ENCODE peak calls at places on chromosome 18, in seven cellular contexts. F, L, V, R, I, Z and X are unnamed samples.
A peak's percentile ranks its signal among the peaks of the same experiment; 100 is the strongest.

GRCh38 chr18:48791636-48792105 is 159.1 kb downstream of the SMAD7 start:
- DNase-seq in F (no peak), L (no peak), V (peak; percentile 82), R (no peak), I (no peak), Z (no peak), X (no peak)

GRCh38 chr18:58363767-58364540 is 264.9 kb downstream of the ALPK2 start:
- DNase-seq in F (no peak), L (no peak), V (no peak), R (no peak), I (no peak), Z (no peak), X (peak; percentile 44)

GRCh38 chr18:21359746-21360145 is 117.7 kb downstream of the GREB1L start:
- DNase-seq in F (no peak), L (no peak), V (no peak), R (no peak), I (no peak), Z (no peak), X (no peak)

GRCh38 chr18:56641714-56642331 is 3.4 kb upstream of the TXNL1 start:
- DNase-seq in F (no peak), L (no peak), V (peak; percentile 35), R (no peak), I (no peak), Z (no peak), X (peak; percentile 40)

GRCh38 chr18:5237083-5237722 is 40.1 kb upstream of the AKAIN1 start:
- DNase-seq in F (no peak), L (no peak), V (peak; percentile 29), R (no peak), I (no peak), Z (peak; percentile 19), X (no peak)

GRCh38 chr18:43034683-43035500 is 80.6 kb downstream of the RIT2 start:
- DNase-seq in F (no peak), L (no peak), V (no peak), R (no peak), I (no peak), Z (no peak), X (no peak)

GRCh38 chr18:43661570-43661969 is 384.3 kb upstream of the SYT4 start:
- DNase-seq in F (no peak), L (no peak), V (no peak), R (no peak), I (no peak), Z (peak; percentile 16), X (peak; percentile 66)

GRCh38 chr18:24398515-24398914 is 891 bp upstream of the OSBPL1A start:
- DNase-seq in F (no peak), L (no peak), V (no peak), R (no peak), I (peak; percentile 70), Z (no peak), X (peak; percentile 50)

GRCh38 chr18:56495884-56496283 is 142.5 kb downstream of the TXNL1 start:
- DNase-seq in F (no peak), L (no peak), V (no peak), R (no peak), I (no peak), Z (no peak), X (no peak)

GRCh38 chr18:71450258-71450657 is 1093.9 kb downstream of the CBLN2 start:
- DNase-seq in F (no peak), L (no peak), V (no peak), R (no peak), I (no peak), Z (no peak), X (no peak)

GRCh38 chr18:75209952-75210261 is 690 bp upstream of the TSHZ1 start:
- DNase-seq in F (no peak), L (no peak), V (no peak), R (no peak), I (no peak), Z (peak; percentile 22), X (no peak)

GRCh38 chr18:8889479-8889878 is 184.1 kb downstream of the MTCL1 start:
- DNase-seq in F (no peak), L (no peak), V (no peak), R (no peak), I (no peak), Z (no peak), X (no peak)

GRCh38 chr18:31206787-31207381 is 44.2 kb upstream of the DSC1 start:
- DNase-seq in F (peak; percentile 39), L (peak; percentile 81), V (peak; percentile 57), R (no peak), I (peak; percentile 73), Z (no peak), X (peak; percentile 76)

GRCh38 chr18:57542801-57543427 is 43.6 kb downstream of the FECH start:
- DNase-seq in F (no peak), L (no peak), V (peak; percentile 57), R (no peak), I (no peak), Z (no peak), X (no peak)

GRCh38 chr18:3264362-3264761 is 2.4 kb downstream of the MYL12B start:
- DNase-seq in F (no peak), L (no peak), V (no peak), R (no peak), I (no peak), Z (no peak), X (no peak)
- H3K4me1 ChIP-seq in F (peaks cover 80% of the 10 kb centered on the region), L (peaks cover 79% of the 10 kb centered on the region), V (peaks cover 61% of the 10 kb centered on the region), R (peaks cover 81% of the 10 kb centered on the region), I (peaks cover 53% of the 10 kb centered on the region), Z (peaks cover 70% of the 10 kb centered on the region), X (peaks cover 64% of the 10 kb centered on the region)

GRCh38 chr18:46333371-46334199 is 229.4 kb downstream of the HAUS1 start:
- DNase-seq in F (peak; percentile 64), L (no peak), V (no peak), R (no peak), I (peak; percentile 45), Z (no peak), X (peak; percentile 52)

GRCh38 chr18:46334200-46334553 is 230.0 kb downstream of the HAUS1 start:
- DNase-seq in F (no peak), L (no peak), V (no peak), R (no peak), I (peak; percentile 22), Z (no peak), X (no peak)

GRCh38 chr18:46336278-46337205 is 232.4 kb downstream of the HAUS1 start:
- DNase-seq in F (no peak), L (no peak), V (no peak), R (no peak), I (peak; percentile 15), Z (no peak), X (no peak)

GRCh38 chr18:46337206-46337710 is 233.1 kb downstream of the HAUS1 start:
- DNase-seq in F (no peak), L (no peak), V (no peak), R (no peak), I (no peak), Z (no peak), X (no peak)

GRCh38 chr18:46335551-46336059 is 231.4 kb downstream of the HAUS1 start:
- DNase-seq in F (no peak), L (no peak), V (no peak), R (no peak), I (peak; percentile 27), Z (no peak), X (no peak)
- H3K4me1 ChIP-seq in F (peaks cover 46% of the 10 kb centered on the region), L (peaks cover 23% of the 10 kb centered on the region), V (no peaks in the 10 kb centered on the region), R (peaks cover 48% of the 10 kb centered on the region), I (peaks cover 19% of the 10 kb centered on the region), Z (no peaks in the 10 kb centered on the region), X (peaks cover 15% of the 10 kb centered on the region)

GRCh38 chr18:55403555-55403954 is 184.4 kb downstream of the TCF4 start:
- DNase-seq in F (no peak), L (no peak), V (no peak), R (no peak), I (no peak), Z (no peak), X (no peak)

GRCh38 chr18:55404136-55404810 is 183.7 kb downstream of the TCF4 start:
- DNase-seq in F (no peak), L (no peak), V (no peak), R (no peak), I (no peak), Z (no peak), X (no peak)

GRCh38 chr18:55406374-55407045 is 181.5 kb downstream of the TCF4 start:
- DNase-seq in F (no peak), L (no peak), V (no peak), R (no peak), I (no peak), Z (no peak), X (no peak)

GRCh38 chr18:55405655-55406373 is 182.2 kb downstream of the TCF4 start:
- DNase-seq in F (peak; percentile 82), L (peak; percentile 51), V (peak; percentile 82), R (no peak), I (peak; percentile 73), Z (no peak), X (peak; percentile 91)

GRCh38 chr18:55404811-55405654 is 183.0 kb downstream of the TCF4 start:
- DNase-seq in F (no peak), L (no peak), V (no peak), R (no peak), I (no peak), Z (no peak), X (no peak)
- H3K4me1 ChIP-seq in F (peaks cover 54% of the 10 kb centered on the region), L (peaks cover 13% of the 10 kb centered on the region), V (peaks cover 45% of the 10 kb centered on the region), R (peaks cover 37% of the 10 kb centered on the region), I (peaks cover 4% of the 10 kb centered on the region), Z (no peaks in the 10 kb centered on the region), X (peaks cover 47% of the 10 kb centered on the region)

GRCh38 chr18:61840324-61840723 is 52.5 kb downstream of the RNF152 start:
- DNase-seq in F (no peak), L (no peak), V (no peak), R (no peak), I (no peak), Z (no peak), X (no peak)
- H3K4me1 ChIP-seq in F (peaks cover 36% of the 10 kb centered on the region), L (no peaks in the 10 kb centered on the region), V (no peaks in the 10 kb centered on the region), R (no peaks in the 10 kb centered on the region), I (no peaks in the 10 kb centered on the region), Z (no peaks in the 10 kb centered on the region), X (peaks cover 19% of the 10 kb centered on the region)

DNA sequence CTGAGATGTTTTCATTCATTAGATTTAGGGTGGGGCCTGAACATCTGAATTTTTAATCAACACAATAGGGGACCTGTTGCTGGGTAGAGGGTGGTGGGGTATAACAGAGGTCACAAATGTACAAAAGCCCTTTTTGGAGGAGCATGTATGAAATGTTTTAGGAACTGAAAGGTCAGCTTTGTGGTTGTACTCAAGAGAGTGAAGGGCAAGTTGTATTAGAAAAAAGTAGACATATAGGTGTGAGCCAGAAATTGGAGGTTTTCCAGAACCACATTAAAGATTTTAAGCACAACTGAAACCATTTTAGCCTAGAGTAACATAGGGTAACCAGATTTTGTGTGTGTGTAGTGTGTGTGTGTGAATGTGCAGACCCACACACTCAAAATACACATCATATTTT is 62.3 kb downstream of the PTPRM start:
- DNase-seq in F (no peak), L (no peak), V (no peak), R (no peak), I (no peak), Z (no peak), X (no peak)
- H3K4me1 ChIP-seq in F (peaks cover 96% of the 10 kb centered on the region), L (peaks cover 32% of the 10 kb centered on the region), V (peaks cover 13% of the 10 kb centered on the region), R (peaks cover 53% of the 10 kb centered on the region), I (peaks cover 5% of the 10 kb centered on the region), Z (no peaks in the 10 kb centered on the region), X (peaks cover 19% of the 10 kb centered on the region)